ENCODE peak calls at places on chromosomes 11 and 22, in seven cellular contexts. P, I, S, V, Q, O and T are unnamed samples.

GRCh38 chr11:119067371-119068222 is at the start of gene VPS11:
- DNase-seq in P (peak; percentile 99), I (peak; percentile 47), S (peak; percentile 92), V (peak; percentile 97), Q (peak; percentile 95), O (peak; percentile 95), T (peak; percentile 99)

GRCh38 chr11:117985953-117986887 is at the start of gene IL10RA:
- DNase-seq in P (peak; percentile 80), I (no peak), S (peak; percentile 42), V (peak; percentile 70), Q (peak; percentile 88), O (no peak), T (peak; percentile 91)

GRCh38 chr22:32534252-32535215 is 59.9 kb downstream of the FBXO7 start:
- DNase-seq in P (no peak), I (no peak), S (no peak), V (peak; percentile 52), Q (no peak), O (no peak), T (peak; percentile 65)

GRCh38 chr11:112401036-112401769 is 140.5 kb upstream of the PLET1 start:
- DNase-seq in P (no peak), I (no peak), S (no peak), V (no peak), Q (no peak), O (peak; percentile 62), T (no peak)

GRCh38 chr11:59212744-59213573 is at the start of gene MPEG1:
- DNase-seq in P (no peak), I (no peak), S (no peak), V (no peak), Q (peak; percentile 78), O (no peak), T (no peak)

GRCh38 chr11:50078001-50078400 is 45.3 kb downstream of the OR4C45 start:
- DNase-seq in P (no peak), I (no peak), S (no peak), V (no peak), Q (no peak), O (no peak), T (no peak)

GRCh38 chr11:42012261-42012660 is 552.8 kb upstream of the LRRC4C start:
- DNase-seq in P (no peak), I (no peak), S (no peak), V (no peak), Q (no peak), O (no peak), T (no peak)

GRCh38 chr11:47433157-47433556 is 6.9 kb upstream of the PSMC3 start:
- DNase-seq in P (no peak), I (no peak), S (no peak), V (no peak), Q (no peak), O (no peak), T (no peak)

GRCh38 chr22:36860821-36861659 is at the start of gene NCF4:
- DNase-seq in P (peak; percentile 53), I (no peak), S (no peak), V (no peak), Q (peak; percentile 87), O (no peak), T (no peak)

GRCh38 chr11:45929486-45930030 is 7.1 kb downstream of the LARGE2 start:
- DNase-seq in P (no peak), I (no peak), S (no peak), V (no peak), Q (no peak), O (peak; percentile 42), T (no peak)

GRCh38 chr11:118437736-118438125 is 1.4 kb downstream of the KMT2A start:
- DNase-seq in P (peak; percentile 38), I (no peak), S (no peak), V (peak; percentile 17), Q (peak; percentile 17), O (no peak), T (peak; percentile 56)

GRCh38 chr11:129237880-129238638 is 45.9 kb upstream of the ARHGAP32 start:
- DNase-seq in P (no peak), I (no peak), S (no peak), V (no peak), Q (no peak), O (no peak), T (no peak)

GRCh38 chr11:1875093-1875785 is 16.5 kb downstream of the PRR33 start:
- DNase-seq in P (no peak), I (no peak), S (peak; percentile 40), V (peak; percentile 16), Q (no peak), O (peak; percentile 10), T (no peak)

GRCh38 chr22:40040927-40041326 is 46.2 kb downstream of the FAM83F start:
- DNase-seq in P (no peak), I (no peak), S (peak; percentile 27), V (peak; percentile 55), Q (no peak), O (peak; percentile 55), T (peak; percentile 50)

GRCh38 chr22:41805639-41806038 is 5.2 kb downstream of the CCDC134 start:
- DNase-seq in P (no peak), I (no peak), S (no peak), V (no peak), Q (no peak), O (no peak), T (no peak)